ENCODE peak calls at places on chromosomes 3 and 15, in six cellular contexts. S is transverse colon, Q is heart left ventricle, F is gastrocnemius medialis, U is Peyer's patch, P is testis. J is an unnamed sample. For H3K9me3, the result is how much of the 10 kb centered on the place peaks cover.

GRCh38 chr15:31488437-31489204 is 162.0 kb downstream of the KLF13 start:
- DNase-seq in U (peak), F (peak), Q (peak), S (peak), P (peak), J (peak)

GRCh38 chr15:83926116-83926515 is 272.2 kb downstream of the ADAMTSL3 start:
- DNase-seq in U (no peak), Q (no peak), F (no peak), S (no peak), P (no peak), J (no peak)

GRCh38 chr15:89746386-89746974 is 4.6 kb downstream of the MESP1 start:
- DNase-seq in S (peak), P (no peak), F (no peak), U (no peak), Q (no peak), J (no peak)

GRCh38 chr15:51077565-51078153 is 17.0 kb downstream of the TNFAIP8L3 start:
- DNase-seq in U (peak), S (peak), F (peak), Q (peak), P (peak), J (peak)

GRCh38 chr3:104263477-104263876 is 1103.2 kb upstream of the ALCAM start:
- DNase-seq in S (no peak), F (no peak), U (no peak), P (no peak), Q (no peak), J (no peak)

GRCh38 chr15:67174864-67175573 is 79.4 kb downstream of the AAGAB start:
- DNase-seq in P (no peak), S (no peak), F (peak), U (no peak), Q (no peak), J (no peak)

GRCh38 chr15:83087535-83087934 is 19.9 kb upstream of the TM6SF1 start:
- DNase-seq in P (no peak), Q (no peak), U (no peak), F (no peak), S (no peak), J (no peak)

GRCh38 chr3:100518983-100519382 is 26.6 kb downstream of the TMEM45A start:
- DNase-seq in S (no peak), F (no peak), Q (no peak), U (no peak), P (no peak), J (no peak)

GRCh38 chr3:13416002-13416793 is 3.9 kb downstream of the NUP210 start:
- DNase-seq in P (no peak), Q (no peak), F (no peak), S (no peak), U (peak), J (no peak)

GRCh38 chr3:181722156-181722555 is 10.4 kb downstream of the SOX2 start:
- DNase-seq in P (no peak), S (no peak), U (no peak), F (no peak), Q (no peak), J (no peak)

GRCh38 chr3:133522036-133522435 is 51.5 kb upstream of the CDV3 start:
- DNase-seq in S (no peak), F (no peak), Q (no peak), U (no peak), P (no peak), J (no peak)

GRCh38 chr15:101611580-101612299 is 40.4 kb downstream of the TM2D3 start:
- DNase-seq in Q (no peak), S (no peak), P (no peak), U (no peak), F (peak), J (no peak)

GRCh38 chr3:77038928-77039605 is 832 bp upstream of the ROBO2 start:
- DNase-seq in F (no peak), S (no peak), U (no peak), Q (no peak), P (peak), J (no peak)

GRCh38 chr3:137349949-137350348 is 392.2 kb downstream of the IL20RB start:
- DNase-seq in P (no peak), S (no peak), F (no peak), Q (no peak), U (no peak), J (no peak)

GRCh38 chr15:101489236-101489632 is 273 bp downstream of the PCSK6 start:
- DNase-seq in F (peak), Q (no peak), P (no peak), S (peak), U (no peak), J (peak)

GRCh38 chr3:117600112-117600511 is 890.5 kb downstream of the TUSC7 start:
- DNase-seq in U (no peak), Q (no peak), P (no peak), S (no peak), F (no peak), J (no peak)

GRCh38 chr3:50607271-50608091 is 4.1 kb downstream of the CISH start:
- DNase-seq in U (no peak), Q (peak), F (no peak), S (no peak), P (no peak), J (no peak)
- H3K4me3 ChIP-seq in U (peak), Q (no peak), F (no peak), S (no peak), P (no peak), J (no peak)

GRCh38 chr3:197242784-197243432 is 55.5 kb downstream of the DLG1 start:
- DNase-seq in P (no peak), Q (no peak), S (no peak), F (no peak), U (no peak), J (no peak)
- H3K9me3 ChIP-seq in P (under half), Q (under half), S (under half), F (under half), U (under half), J (under half)

GRCh38 chr15:45921978-45922377 is 287.1 kb downstream of the SQOR start:
- DNase-seq in F (no peak), U (no peak), P (no peak), Q (no peak), S (no peak), J (no peak)

GRCh38 chr15:45921376-45921775 is 286.5 kb downstream of the SQOR start:
- DNase-seq in S (peak), F (no peak), Q (no peak), P (no peak), U (no peak), J (no peak)

GRCh38 chr15:45919806-45920205 is 285.0 kb downstream of the SQOR start:
- DNase-seq in P (no peak), Q (no peak), F (no peak), U (no peak), S (no peak), J (no peak)

GRCh38 chr15:45914425-45914824 is 279.6 kb downstream of the SQOR start:
- DNase-seq in F (no peak), U (no peak), Q (no peak), P (no peak), S (no peak), J (no peak)

GRCh38 chr15:45918839-45919238 is 284.0 kb downstream of the SQOR start:
- DNase-seq in S (no peak), P (no peak), U (no peak), Q (peak), F (no peak), J (no peak)
- TF ChIP-seq POLR2A in S (no peak), P (no peak), U (no peak), Q (no peak), F (no peak), J (no peak)

DNA sequence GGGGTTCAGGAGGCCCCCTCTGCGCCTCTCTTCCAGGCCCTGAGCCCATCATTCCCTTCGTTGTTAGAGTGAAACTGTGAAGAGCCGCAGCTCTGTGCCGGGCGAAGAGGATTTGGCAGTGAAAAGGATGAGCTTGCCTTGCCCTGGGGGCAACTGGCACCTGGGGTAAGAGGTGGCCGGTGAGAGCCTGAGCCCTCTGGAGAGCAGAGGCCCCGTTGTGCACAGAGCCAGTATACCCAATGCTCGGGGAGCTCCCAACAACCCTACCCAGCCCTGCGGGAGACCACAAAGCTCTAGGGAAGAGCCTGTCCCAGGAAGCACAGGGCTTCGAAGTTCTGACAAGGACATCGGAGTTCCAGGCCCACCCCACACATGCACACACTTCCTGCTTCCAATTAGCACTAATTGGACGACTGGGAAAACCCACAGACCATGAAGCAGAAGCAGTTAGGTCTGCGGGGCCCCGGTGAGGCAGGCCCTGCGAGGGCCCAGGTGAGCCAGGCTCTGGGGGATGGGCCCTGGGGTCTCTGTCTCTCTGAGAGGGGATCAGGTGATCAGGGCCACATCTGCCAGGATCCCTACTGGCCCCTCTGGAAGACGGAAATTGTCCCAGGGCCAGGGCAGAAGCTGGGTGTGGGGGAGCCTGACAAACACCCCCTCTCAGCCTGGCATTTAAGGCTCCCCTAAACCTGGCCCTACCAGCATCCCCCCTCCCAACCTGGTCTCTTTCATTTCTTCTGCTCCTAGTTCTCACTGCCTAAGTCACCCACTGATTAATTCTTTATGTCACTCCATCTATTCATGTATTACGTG is 27.9 kb upstream of the SFMBT1 start:
- DNase-seq in Q (no peak), F (no peak), U (no peak), P (no peak), S (no peak), J (no peak)
- H3K4me3 ChIP-seq in Q (no peak), F (peak), U (peak), P (peak), S (peak), J (peak)